ENCODE peak calls at places on chromosomes 11 and 22, in four cellular contexts. D is HCT116, R is K562, C is HepG2. T is an unnamed sample.

GRCh38 chr11:12547953-12548650 is 126.1 kb upstream of the TEAD1 start:
- DNase-seq in D (no peak), R (no peak), C (no peak), T (no peak)

GRCh38 chr11:70677232-70677916 is 279.0 kb downstream of the CTTN start:
- DNase-seq in D (no peak), R (no peak), C (no peak), T (no peak)

GRCh38 chr11:129109701-129110100 is 82.4 kb downstream of the ARHGAP32 start:
- DNase-seq in D (no peak), R (no peak), C (no peak), T (no peak)

GRCh38 chr11:119751281-119752060 is 22.5 kb upstream of the NECTIN1 start:
- DNase-seq in D (no peak), R (no peak), C (no peak), T (no peak)

GRCh38 chr11:64268687-64269379 is 15.6 kb downstream of the BAD start:
- DNase-seq in D (no peak), R (peak), C (peak), T (no peak)

GRCh38 chr22:46454910-46455269 is 82.5 kb downstream of the CELSR1 start:
- DNase-seq in D (peak), R (no peak), C (no peak), T (peak)

GRCh38 chr11:48384670-48385069 is 18.4 kb upstream of the OR4C5 start:
- DNase-seq in D (no peak), R (peak), C (no peak), T (no peak)

GRCh38 chr11:22169833-22170232 is 23.1 kb upstream of the ANO5 start:
- DNase-seq in D (no peak), R (no peak), C (peak), T (no peak)

GRCh38 chr11:94545641-94546470 is 2.1 kb downstream of the FUT4 start:
- DNase-seq in D (no peak), R (no peak), C (no peak), T (no peak)

GRCh38 chr11:102798012-102798746 is at the start of gene MMP1:
- DNase-seq in D (no peak), R (no peak), C (no peak), T (no peak)

GRCh38 chr22:23856721-23857605 is 712 bp upstream of the SLC2A11 start:
- DNase-seq in D (no peak), R (no peak), C (peak), T (no peak)

GRCh38 chr22:39132281-39132680 is 20.2 kb downstream of the CBX7 start:
- DNase-seq in D (no peak), R (no peak), C (no peak), T (no peak)

GRCh38 chr11:133163463-133164419 is 368.6 kb downstream of the OPCML start:
- DNase-seq in D (no peak), R (peak), C (peak), T (peak)

GRCh38 chr11:13210424-13210823 is 67.2 kb upstream of the BMAL1 start:
- DNase-seq in D (peak), R (peak), C (peak), T (peak)

GRCh38 chr11:74100735-74101134 is 70.1 kb downstream of the C2CD3 start:
- DNase-seq in D (no peak), R (no peak), C (no peak), T (no peak)
- TF ChIP-seq POLR2AphosphoS5 in D (no peak), R (no peak), C (no peak), T (no peak)

GRCh38 chr22:45445031-45445710 is 31.7 kb downstream of the RIBC2 start:
- DNase-seq in D (no peak), R (no peak), C (no peak), T (no peak)
- TF ChIP-seq TCF7L2 in D (no peak), R (no peak), C (no peak), T (no peak)

GRCh38 chr11:93545566-93545965 is 2.4 kb upstream of the SMCO4 start:
- DNase-seq in D (no peak), R (no peak), C (no peak), T (no peak)

GRCh38 chr11:93541154-93541553 is 2.0 kb downstream of the SMCO4 start:
- DNase-seq in D (no peak), R (no peak), C (no peak), T (no peak)

GRCh38 chr11:93541884-93542752 is 1.1 kb downstream of the SMCO4 start:
- DNase-seq in D (no peak), R (peak), C (peak), T (peak)

GRCh38 chr11:93542753-93543246 is 391 bp downstream of the SMCO4 start:
- DNase-seq in D (no peak), R (no peak), C (no peak), T (no peak)

DNA sequence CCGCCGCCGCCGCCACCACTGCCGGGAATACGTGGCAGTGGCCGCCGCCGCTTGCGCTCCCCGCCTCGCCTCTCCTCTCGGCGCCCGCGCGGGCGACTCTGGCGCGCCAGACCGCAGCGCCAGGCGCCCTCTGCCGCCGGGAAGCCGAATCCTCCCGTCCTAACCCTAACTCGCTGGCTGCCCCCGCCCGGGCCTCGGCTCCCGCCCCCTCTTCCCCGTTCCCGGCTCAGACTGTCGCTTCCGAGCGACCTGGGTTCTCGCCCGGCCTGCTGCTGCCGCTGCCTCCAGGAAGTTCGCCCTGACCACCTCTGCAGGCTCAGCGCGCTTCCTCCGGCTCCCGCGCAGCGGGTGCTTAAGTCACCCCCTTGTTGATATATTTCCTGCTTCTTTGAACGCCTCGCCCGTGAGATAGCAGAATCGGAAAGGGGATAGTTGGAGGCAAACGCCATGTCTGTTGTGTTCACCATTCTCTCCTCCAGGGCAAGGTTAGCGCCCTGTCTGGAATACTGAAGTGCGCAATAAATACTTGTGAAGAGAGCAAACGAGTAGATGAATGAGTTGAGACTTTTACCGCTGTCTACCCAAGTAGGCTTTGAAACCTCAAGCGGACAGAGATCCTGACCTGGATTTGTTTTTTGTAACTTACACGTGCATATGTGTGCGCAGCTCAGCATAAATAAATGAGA is at the start of gene SMCO4:
- DNase-seq in D (peak), R (peak), C (peak), T (peak)
- TF ChIP-seq POLR2AphosphoS5 in D (peak), R (no peak), C (no peak), T (no peak)

GRCh38 chr11:87097582-87097981 is 59.8 kb downstream of the TMEM135 start:
- DNase-seq in D (peak), R (peak), C (peak), T (peak)
- TF ChIP-seq TCF7L2 in D (no peak), R (no peak), C (no peak), T (no peak)

DNA sequence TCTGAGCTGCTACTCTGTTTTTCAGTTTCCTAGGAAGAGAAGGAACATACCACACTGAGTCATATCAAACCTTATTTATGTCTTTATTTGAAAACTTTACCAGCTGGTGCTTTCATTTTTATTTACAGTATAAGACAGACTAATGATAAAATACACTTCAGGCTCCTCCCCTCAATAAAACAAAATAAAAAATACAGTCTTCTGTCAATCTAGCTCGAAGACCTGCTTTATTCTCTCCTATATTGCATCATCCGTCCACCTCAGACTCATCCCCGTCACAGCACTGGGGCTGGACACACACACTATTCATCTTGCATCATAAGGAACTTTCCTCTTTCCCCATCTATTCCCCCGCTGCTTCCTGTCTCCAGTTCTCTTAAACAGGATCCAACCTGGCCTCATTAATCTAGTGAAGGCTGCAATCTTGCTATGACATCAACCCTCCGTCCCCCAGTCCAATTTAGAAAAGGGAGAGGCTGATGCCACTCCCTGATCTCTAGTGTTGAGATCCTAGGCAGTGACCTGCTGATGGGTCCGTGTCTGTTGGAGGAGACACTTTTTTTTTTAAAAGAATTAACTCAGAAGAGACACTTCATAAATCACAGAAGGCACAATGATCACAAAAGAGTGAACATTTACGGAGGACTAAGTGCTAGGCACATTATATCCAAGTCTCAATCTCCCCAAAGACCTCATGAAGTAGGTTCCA is 1.1 kb downstream of the XBP1 start:
- DNase-seq in D (peak), R (peak), C (peak), T (peak)
- TF ChIP-seq POLR2AphosphoS5 in D (no peak), R (no peak), C (peak), T (no peak)

DNA sequence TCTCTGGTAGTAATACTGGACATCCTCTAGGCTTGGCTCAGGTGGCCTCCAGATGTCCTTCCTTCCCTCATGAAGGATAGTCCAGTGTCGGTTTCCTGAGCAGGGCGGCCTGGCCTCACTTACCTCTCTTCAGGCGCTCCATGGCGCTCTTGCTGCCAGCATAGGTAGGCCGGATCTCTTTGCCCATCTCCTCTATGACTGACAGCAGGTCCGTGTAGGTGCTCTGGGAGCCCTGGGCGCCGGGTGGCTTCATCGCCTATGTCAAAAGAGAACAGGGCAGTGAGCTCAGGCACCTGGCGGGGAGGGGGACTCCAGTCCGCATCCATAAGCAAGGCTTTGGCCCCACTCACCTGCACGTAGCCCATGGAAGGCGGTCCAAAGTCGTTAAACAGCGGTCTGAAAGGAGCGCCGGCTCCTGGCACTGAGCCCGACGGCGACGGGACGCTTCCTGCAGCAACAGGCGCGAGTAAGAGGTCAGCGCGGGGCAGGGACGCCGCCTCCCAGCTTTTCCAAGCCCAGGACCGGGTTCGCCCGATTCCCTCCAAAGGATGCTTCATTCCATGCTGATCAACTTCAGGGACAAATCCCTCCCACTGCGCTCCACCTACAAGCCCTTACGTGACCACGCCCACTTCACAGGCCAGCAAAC is 596 bp downstream of the CDK2AP2 start:
- DNase-seq in D (peak), R (peak), C (no peak), T (no peak)
- TF ChIP-seq TCF7L2 in D (no peak), R (no peak), C (no peak), T (no peak)

DNA sequence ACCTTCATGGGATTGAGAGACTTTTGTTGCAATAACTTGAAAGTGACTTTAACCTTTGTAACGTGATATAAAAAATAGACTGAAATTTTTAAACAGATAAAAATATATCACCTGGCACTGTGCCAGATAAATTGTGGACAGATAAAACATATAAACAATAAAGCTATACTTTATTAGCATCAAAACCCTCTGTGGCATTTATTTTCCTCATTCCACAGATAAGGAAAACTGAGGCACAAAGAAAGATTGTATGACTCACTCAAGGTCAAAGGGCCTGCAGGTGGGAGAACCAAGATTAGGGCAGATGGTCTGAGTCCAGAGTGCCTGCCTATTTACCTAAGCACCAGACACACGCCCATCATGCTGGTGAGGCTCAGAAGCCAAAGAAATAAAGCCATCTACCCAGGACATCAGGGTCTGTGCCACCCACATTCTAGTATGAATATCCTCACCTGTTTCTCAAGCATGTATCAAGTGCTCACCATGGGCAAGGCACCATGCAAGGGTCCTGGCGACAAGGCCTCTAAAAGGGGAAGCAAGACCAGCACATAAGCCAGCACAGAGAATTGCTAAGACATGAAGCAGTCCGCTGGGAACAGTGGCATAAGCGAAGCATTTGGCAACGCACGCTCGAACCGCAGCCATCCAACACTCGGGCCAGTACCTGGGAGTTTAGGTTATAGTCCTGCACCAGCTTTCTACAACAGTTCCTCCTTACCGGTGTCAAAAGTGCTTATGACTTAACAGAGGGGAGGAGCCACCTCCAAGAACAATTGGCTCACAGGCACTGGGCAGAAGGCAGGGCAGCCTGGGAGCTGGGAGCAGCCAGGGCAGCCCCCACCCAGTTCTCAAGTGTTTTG is 17.6 kb downstream of the MYH9 start:
- DNase-seq in D (no peak), R (peak), C (peak), T (no peak)
- TF ChIP-seq POLR2AphosphoS5 in D (no peak), R (peak), C (no peak), T (peak)